ENCODE peak calls at places on chromosomes 2 and 18, in seven cellular contexts. W, J, B, C, V, T and X are unnamed samples.

GRCh38 chr2:173550143-173550542 is 195.5 kb downstream of the CDCA7 start:
- DNase-seq in W (no peak), J (no peak), B (no peak), C (peak), V (no peak), T (peak), X (no peak)

GRCh38 chr2:215396595-215397313 is 39.1 kb downstream of the FN1 start:
- DNase-seq in W (no peak), J (no peak), B (no peak), C (peak), V (no peak), T (no peak), X (no peak)

GRCh38 chr2:147456729-147457128 is 388.1 kb upstream of the ACVR2A start:
- DNase-seq in W (no peak), J (no peak), B (no peak), C (peak), V (no peak), T (no peak), X (no peak)

GRCh38 chr2:70214958-70215357 is 24.1 kb upstream of the C2orf42 start:
- DNase-seq in W (no peak), J (no peak), B (no peak), C (no peak), V (no peak), T (peak), X (no peak)

GRCh38 chr2:139790807-139791206 is 1010.6 kb upstream of the NXPH2 start:
- DNase-seq in W (no peak), J (no peak), B (no peak), C (peak), V (no peak), T (no peak), X (peak)

GRCh38 chr2:48829036-48829435 is 73.5 kb upstream of the LHCGR start:
- DNase-seq in W (no peak), J (no peak), B (no peak), C (no peak), V (no peak), T (peak), X (no peak)

GRCh38 chr2:238290079-238290478 is 1.7 kb upstream of the PER2 start:
- DNase-seq in W (no peak), J (peak), B (peak), C (no peak), V (peak), T (no peak), X (no peak)

GRCh38 chr18:27995770-27996502 is 181.0 kb downstream of the CDH2 start:
- DNase-seq in W (no peak), J (no peak), B (no peak), C (no peak), V (no peak), T (no peak), X (no peak)

GRCh38 chr2:143706297-143706696 is 577.1 kb downstream of the ARHGAP15 start:
- DNase-seq in W (no peak), J (no peak), B (no peak), C (no peak), V (no peak), T (no peak), X (no peak)

GRCh38 chr2:238947920-238948710 is 100.2 kb downstream of the TWIST2 start:
- DNase-seq in W (no peak), J (peak), B (peak), C (no peak), V (peak), T (peak), X (no peak)

GRCh38 chr18:13112982-13113381 is 105.6 kb upstream of the LDLRAD4 start:
- DNase-seq in W (no peak), J (no peak), B (peak), C (peak), V (peak), T (peak), X (no peak)
- TF ChIP-seq CTCF in W (no peak), J (peak), B (no peak), C (peak), V (peak), T (peak), X (no peak)

GRCh38 chr2:25273985-25274550 is 67.7 kb downstream of the DNMT3A start:
- DNase-seq in W (no peak), J (no peak), B (no peak), C (no peak), V (no peak), T (no peak), X (no peak)

GRCh38 chr2:25279091-25279651 is 62.6 kb downstream of the DNMT3A start:
- DNase-seq in W (peak), J (peak), B (no peak), C (no peak), V (peak), T (no peak), X (peak)

GRCh38 chr2:25275575-25275965 is 66.2 kb downstream of the DNMT3A start:
- DNase-seq in W (no peak), J (no peak), B (no peak), C (no peak), V (no peak), T (no peak), X (no peak)

GRCh38 chr2:25274868-25275574 is 66.7 kb downstream of the DNMT3A start:
- DNase-seq in W (no peak), J (peak), B (no peak), C (no peak), V (peak), T (no peak), X (no peak)

DNA sequence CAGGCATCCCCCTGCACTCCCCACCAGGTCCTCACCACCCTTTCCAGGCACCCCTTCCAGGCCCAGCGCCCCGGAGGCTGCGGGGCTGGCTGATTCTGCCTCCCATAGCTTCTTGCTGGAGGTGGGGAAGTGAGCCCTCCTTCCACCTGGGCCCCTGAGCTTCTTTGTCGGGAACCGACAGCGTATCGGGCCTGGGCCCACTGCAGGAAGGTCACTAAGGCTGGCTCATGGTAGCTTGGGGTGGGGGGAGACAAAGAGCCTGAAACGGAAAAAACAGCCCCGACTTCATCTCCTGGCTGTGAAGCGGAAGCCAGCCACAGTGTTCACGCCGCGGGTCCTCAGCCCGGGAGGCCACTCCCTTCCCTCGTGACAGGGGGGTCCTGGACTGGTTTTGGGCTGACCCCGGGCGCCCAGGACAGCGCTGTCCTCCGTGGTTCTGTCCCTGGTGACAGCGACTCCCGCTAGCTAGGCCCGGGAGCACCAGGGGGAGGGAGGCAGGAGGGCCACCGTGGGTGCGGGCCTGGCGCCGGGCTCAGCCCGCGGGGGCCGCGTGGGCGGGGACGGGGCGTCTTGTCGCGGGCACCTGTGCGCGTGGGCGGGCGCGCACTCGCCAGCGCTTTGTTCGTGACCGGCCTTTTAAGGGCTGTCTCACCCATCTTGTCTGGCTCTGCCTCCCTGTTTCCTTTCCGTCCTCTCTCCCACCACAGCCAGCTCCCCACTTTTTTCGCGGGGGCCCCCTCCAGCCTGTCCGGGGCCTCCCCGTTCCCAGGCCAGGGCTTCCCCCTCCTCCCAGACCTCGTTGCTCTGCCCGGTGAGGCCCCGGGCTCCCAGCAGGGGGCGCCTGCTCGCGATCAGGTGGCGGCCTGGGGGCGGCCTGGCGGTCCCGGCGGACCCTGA is 64.9 kb downstream of the DNMT3A start:
- DNase-seq in W (no peak), J (peak), B (peak), C (no peak), V (peak), T (no peak), X (peak)
- TF ChIP-seq CTCF in W (peak), J (peak), B (peak), C (peak), V (peak), T (peak), X (peak)

GRCh38 chr2:58131191-58132011 is 84.8 kb downstream of the VRK2 start:
- DNase-seq in W (no peak), J (no peak), B (no peak), C (peak), V (no peak), T (peak), X (no peak)
- TF ChIP-seq CTCF in W (no peak), J (no peak), B (no peak), C (peak), V (no peak), T (peak), X (no peak)

GRCh38 chr18:33201509-33201926 is 239.0 kb downstream of the CCDC178 start:
- DNase-seq in W (no peak), J (peak), B (peak), C (peak), V (no peak), T (peak), X (peak)
- TF ChIP-seq CTCF in W (peak), J (peak), B (peak), C (peak), V (no peak), T (peak), X (no peak)

GRCh38 chr2:192194866-192195547 is at the start of gene TMEFF2:
- DNase-seq in W (no peak), J (peak), B (peak), C (peak), V (peak), T (peak), X (peak)
- TF ChIP-seq CTCF in W (no peak), J (no peak), B (peak), C (peak), V (no peak), T (peak), X (no peak)